ENCODE peak calls at places on chromosomes 4 and X, in nine cellular contexts. One of them, this sample, is unnamed.

GRCh38 chrX:15714529-15714928 is 23.5 kb upstream of the CA5B start:
- DNase-seq in type B pancreatic cell: no peak
- DNase-seq in NB4: no peak
- DNase-seq in endothelial cell: no peak
- DNase-seq in left lung: no peak
- DNase-seq in cardiac muscle cell: no peak
- DNase-seq in WTC11: no peak
- DNase-seq in HFFc6: no peak
- DNase-seq in heart right ventricle: peak
- DNase-seq in this sample: no peak

GRCh38 chrX:75784689-75785491 is at the start of gene MAGEE2:
- DNase-seq in type B pancreatic cell: no peak
- DNase-seq in NB4: no peak
- DNase-seq in endothelial cell: no peak
- DNase-seq in left lung: no peak
- DNase-seq in cardiac muscle cell: no peak
- DNase-seq in WTC11: peak
- DNase-seq in HFFc6: no peak
- DNase-seq in heart right ventricle: no peak
- DNase-seq in this sample: no peak

GRCh38 chr4:123217676-123218075 is 178.9 kb upstream of the SPRY1 start:
- DNase-seq in type B pancreatic cell: no peak
- DNase-seq in NB4: no peak
- DNase-seq in endothelial cell: no peak
- DNase-seq in left lung: no peak
- DNase-seq in cardiac muscle cell: no peak
- DNase-seq in WTC11: no peak
- DNase-seq in HFFc6: no peak
- DNase-seq in heart right ventricle: no peak
- DNase-seq in this sample: no peak

GRCh38 chrX:72305286-72306084 is at the start of gene CITED1:
- DNase-seq in type B pancreatic cell: no peak
- DNase-seq in NB4: peak
- DNase-seq in endothelial cell: no peak
- DNase-seq in left lung: peak
- DNase-seq in cardiac muscle cell: no peak
- DNase-seq in WTC11: peak
- DNase-seq in HFFc6: no peak
- DNase-seq in heart right ventricle: no peak
- DNase-seq in this sample: no peak

GRCh38 chrX:21373637-21374162 is 518 bp upstream of the CNKSR2 start:
- DNase-seq in type B pancreatic cell: no peak
- DNase-seq in NB4: no peak
- DNase-seq in endothelial cell: peak
- DNase-seq in left lung: no peak
- DNase-seq in cardiac muscle cell: no peak
- DNase-seq in WTC11: no peak
- DNase-seq in HFFc6: no peak
- DNase-seq in heart right ventricle: no peak
- DNase-seq in this sample: no peak

GRCh38 chr4:105912633-105913032 is 17.4 kb downstream of the NPNT start:
- DNase-seq in type B pancreatic cell: no peak
- DNase-seq in NB4: no peak
- DNase-seq in endothelial cell: no peak
- DNase-seq in left lung: no peak
- DNase-seq in cardiac muscle cell: no peak
- DNase-seq in WTC11: no peak
- DNase-seq in HFFc6: no peak
- DNase-seq in heart right ventricle: no peak
- DNase-seq in this sample: no peak

GRCh38 chr4:136395212-136395722 is 1137.0 kb downstream of the PCDH18 start:
- DNase-seq in type B pancreatic cell: no peak
- DNase-seq in NB4: no peak
- DNase-seq in endothelial cell: no peak
- DNase-seq in left lung: peak
- DNase-seq in cardiac muscle cell: no peak
- DNase-seq in WTC11: peak
- DNase-seq in HFFc6: no peak
- DNase-seq in heart right ventricle: no peak
- DNase-seq in this sample: no peak

GRCh38 chr4:22071749-22072148 is 123.2 kb upstream of the KCNIP4 start:
- DNase-seq in type B pancreatic cell: no peak
- DNase-seq in NB4: no peak
- DNase-seq in endothelial cell: no peak
- DNase-seq in left lung: no peak
- DNase-seq in cardiac muscle cell: no peak
- DNase-seq in WTC11: no peak
- DNase-seq in HFFc6: no peak
- DNase-seq in heart right ventricle: no peak
- DNase-seq in this sample: no peak

GRCh38 chrX:99394450-99394849 is 1015.6 kb downstream of the PCDH19 start:
- DNase-seq in type B pancreatic cell: no peak
- DNase-seq in NB4: peak
- DNase-seq in endothelial cell: no peak
- DNase-seq in left lung: no peak
- DNase-seq in cardiac muscle cell: peak
- DNase-seq in WTC11: peak
- DNase-seq in HFFc6: no peak
- DNase-seq in heart right ventricle: no peak
- DNase-seq in this sample: no peak

GRCh38 chr4:138269175-138269574 is 27.0 kb upstream of the SLC7A11 start:
- DNase-seq in type B pancreatic cell: no peak
- DNase-seq in NB4: no peak
- DNase-seq in endothelial cell: no peak
- DNase-seq in left lung: no peak
- DNase-seq in cardiac muscle cell: no peak
- DNase-seq in WTC11: no peak
- DNase-seq in HFFc6: no peak
- DNase-seq in heart right ventricle: no peak
- DNase-seq in this sample: no peak

GRCh38 chr4:25703731-25704388 is 48.2 kb downstream of the SLC34A2 start:
- DNase-seq in type B pancreatic cell: no peak
- DNase-seq in NB4: no peak
- DNase-seq in endothelial cell: no peak
- DNase-seq in left lung: no peak
- DNase-seq in cardiac muscle cell: peak
- DNase-seq in WTC11: no peak
- DNase-seq in HFFc6: peak
- DNase-seq in heart right ventricle: no peak
- DNase-seq in this sample: peak

GRCh38 chrX:41877167-41877566 is 46.2 kb downstream of the CASK start:
- DNase-seq in type B pancreatic cell: no peak
- DNase-seq in NB4: no peak
- DNase-seq in endothelial cell: no peak
- DNase-seq in left lung: no peak
- DNase-seq in cardiac muscle cell: no peak
- DNase-seq in WTC11: no peak
- DNase-seq in HFFc6: no peak
- DNase-seq in heart right ventricle: no peak
- DNase-seq in this sample: no peak

DNA sequence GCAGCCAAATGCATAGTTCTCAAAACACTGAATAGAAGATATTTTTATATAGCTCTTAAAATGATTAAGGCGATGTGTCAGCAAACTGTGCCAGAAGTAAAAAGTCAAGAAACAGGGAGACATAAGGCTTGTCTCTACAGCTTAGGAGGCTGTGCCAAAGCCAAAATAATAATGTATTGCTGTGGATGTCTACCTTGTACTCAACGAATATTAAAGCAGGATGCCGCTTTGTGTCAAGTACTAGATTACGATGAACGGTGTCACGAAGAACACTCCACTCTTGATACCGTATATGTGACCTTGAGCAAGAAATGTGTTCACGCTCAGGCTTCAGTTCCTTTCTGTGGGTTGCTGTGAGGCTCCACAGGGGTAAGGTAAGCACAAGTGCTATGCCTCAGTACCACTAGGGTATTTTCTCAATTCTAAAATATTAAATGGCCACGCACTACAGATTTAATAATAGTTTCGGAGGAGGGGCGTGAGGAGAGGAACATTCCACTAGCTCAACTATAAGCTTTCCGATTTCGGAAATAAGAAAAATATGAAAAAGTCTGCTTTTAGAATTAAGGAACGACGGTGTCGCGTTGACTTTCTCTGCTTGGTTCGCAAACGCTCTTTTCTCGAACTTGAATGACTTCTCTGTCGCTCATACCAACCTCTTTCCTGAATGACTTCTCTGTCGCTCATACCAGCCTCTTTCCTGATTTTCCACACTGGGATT is 679 bp upstream of the SCOC start:
- DNase-seq in type B pancreatic cell: no peak
- DNase-seq in NB4: peak
- DNase-seq in endothelial cell: no peak
- DNase-seq in left lung: no peak
- DNase-seq in cardiac muscle cell: peak
- DNase-seq in WTC11: no peak
- DNase-seq in HFFc6: no peak
- DNase-seq in heart right ventricle: no peak
- DNase-seq in this sample: no peak
- TF ChIP-seq CTCF in type B pancreatic cell: peak
- TF ChIP-seq CTCF in NB4: no peak
- TF ChIP-seq CTCF in endothelial cell: no peak
- TF ChIP-seq CTCF in left lung: peak
- TF ChIP-seq CTCF in cardiac muscle cell: no peak
- TF ChIP-seq CTCF in WTC11: no peak
- TF ChIP-seq CTCF in HFFc6: peak
- TF ChIP-seq CTCF in heart right ventricle: no peak
- TF ChIP-seq CTCF in this sample: peak

GRCh38 chr4:99947608-99948007 is 1.2 kb upstream of the DNAJB14 start:
- DNase-seq in type B pancreatic cell: no peak
- DNase-seq in NB4: peak
- DNase-seq in endothelial cell: no peak
- DNase-seq in left lung: no peak
- DNase-seq in cardiac muscle cell: no peak
- DNase-seq in WTC11: no peak
- DNase-seq in HFFc6: no peak
- DNase-seq in heart right ventricle: no peak
- DNase-seq in this sample: no peak

GRCh38 chr4:99946346-99947189 is at the start of gene DNAJB14:
- DNase-seq in type B pancreatic cell: peak
- DNase-seq in NB4: peak
- DNase-seq in endothelial cell: peak
- DNase-seq in left lung: peak
- DNase-seq in cardiac muscle cell: peak
- DNase-seq in WTC11: peak
- DNase-seq in HFFc6: peak
- DNase-seq in heart right ventricle: peak
- DNase-seq in this sample: peak

GRCh38 chr4:99947190-99947578 is 766 bp upstream of the DNAJB14 start:
- DNase-seq in type B pancreatic cell: no peak
- DNase-seq in NB4: no peak
- DNase-seq in endothelial cell: no peak
- DNase-seq in left lung: no peak
- DNase-seq in cardiac muscle cell: peak
- DNase-seq in WTC11: no peak
- DNase-seq in HFFc6: no peak
- DNase-seq in heart right ventricle: no peak
- DNase-seq in this sample: no peak

GRCh38 chr4:99943904-99944437 is 2.4 kb downstream of the DNAJB14 start:
- DNase-seq in type B pancreatic cell: no peak
- DNase-seq in NB4: no peak
- DNase-seq in endothelial cell: no peak
- DNase-seq in left lung: no peak
- DNase-seq in cardiac muscle cell: no peak
- DNase-seq in WTC11: no peak
- DNase-seq in HFFc6: no peak
- DNase-seq in heart right ventricle: no peak
- DNase-seq in this sample: no peak

GRCh38 chr4:99945718-99946345 is 586 bp downstream of the DNAJB14 start:
- DNase-seq in type B pancreatic cell: no peak
- DNase-seq in NB4: peak
- DNase-seq in endothelial cell: no peak
- DNase-seq in left lung: peak
- DNase-seq in cardiac muscle cell: peak
- DNase-seq in WTC11: peak
- DNase-seq in HFFc6: no peak
- DNase-seq in heart right ventricle: peak
- DNase-seq in this sample: no peak
- TF ChIP-seq CTCF in type B pancreatic cell: no peak
- TF ChIP-seq CTCF in NB4: no peak
- TF ChIP-seq CTCF in endothelial cell: no peak
- TF ChIP-seq CTCF in left lung: no peak
- TF ChIP-seq CTCF in cardiac muscle cell: no peak
- TF ChIP-seq CTCF in WTC11: no peak
- TF ChIP-seq CTCF in HFFc6: no peak
- TF ChIP-seq CTCF in heart right ventricle: no peak
- TF ChIP-seq CTCF in this sample: no peak

GRCh38 chr4:158721680-158722079 is 1.5 kb downstream of the PPID start:
- DNase-seq in type B pancreatic cell: no peak
- DNase-seq in NB4: no peak
- DNase-seq in endothelial cell: no peak
- DNase-seq in left lung: no peak
- DNase-seq in cardiac muscle cell: no peak
- DNase-seq in WTC11: no peak
- DNase-seq in HFFc6: no peak
- DNase-seq in heart right ventricle: no peak
- DNase-seq in this sample: no peak

GRCh38 chr4:158722291-158722916 is 792 bp downstream of the PPID start:
- DNase-seq in type B pancreatic cell: no peak
- DNase-seq in NB4: peak
- DNase-seq in endothelial cell: no peak
- DNase-seq in left lung: no peak
- DNase-seq in cardiac muscle cell: peak
- DNase-seq in WTC11: no peak
- DNase-seq in HFFc6: peak
- DNase-seq in heart right ventricle: no peak
- DNase-seq in this sample: no peak

GRCh38 chr4:158724647-158725046 is 1.5 kb upstream of the PPID start:
- DNase-seq in type B pancreatic cell: no peak
- DNase-seq in NB4: no peak
- DNase-seq in endothelial cell: no peak
- DNase-seq in left lung: no peak
- DNase-seq in cardiac muscle cell: no peak
- DNase-seq in WTC11: no peak
- DNase-seq in HFFc6: no peak
- DNase-seq in heart right ventricle: no peak
- DNase-seq in this sample: no peak

GRCh38 chr4:158728256-158728655 is 5.1 kb upstream of the PPID start:
- DNase-seq in type B pancreatic cell: no peak
- DNase-seq in NB4: no peak
- DNase-seq in endothelial cell: no peak
- DNase-seq in left lung: no peak
- DNase-seq in cardiac muscle cell: no peak
- DNase-seq in WTC11: no peak
- DNase-seq in HFFc6: no peak
- DNase-seq in heart right ventricle: no peak
- DNase-seq in this sample: no peak

GRCh38 chr4:158722917-158723793 is at the start of gene PPID:
- DNase-seq in type B pancreatic cell: peak
- DNase-seq in NB4: peak
- DNase-seq in endothelial cell: peak
- DNase-seq in left lung: peak
- DNase-seq in cardiac muscle cell: peak
- DNase-seq in WTC11: peak
- DNase-seq in HFFc6: peak
- DNase-seq in heart right ventricle: peak
- DNase-seq in this sample: peak
- TF ChIP-seq CTCF in type B pancreatic cell: no peak
- TF ChIP-seq CTCF in NB4: no peak
- TF ChIP-seq CTCF in endothelial cell: no peak
- TF ChIP-seq CTCF in left lung: no peak
- TF ChIP-seq CTCF in cardiac muscle cell: peak
- TF ChIP-seq CTCF in WTC11: no peak
- TF ChIP-seq CTCF in HFFc6: peak
- TF ChIP-seq CTCF in heart right ventricle: no peak
- TF ChIP-seq CTCF in this sample: no peak

GRCh38 chr4:6701371-6701770 is 7.7 kb downstream of the S100P start:
- DNase-seq in type B pancreatic cell: no peak
- DNase-seq in NB4: peak
- DNase-seq in endothelial cell: peak
- DNase-seq in left lung: no peak
- DNase-seq in cardiac muscle cell: no peak
- DNase-seq in WTC11: peak
- DNase-seq in HFFc6: no peak
- DNase-seq in heart right ventricle: no peak
- DNase-seq in this sample: no peak
- TF ChIP-seq CTCF in type B pancreatic cell: peak
- TF ChIP-seq CTCF in NB4: peak
- TF ChIP-seq CTCF in endothelial cell: peak
- TF ChIP-seq CTCF in left lung: no peak
- TF ChIP-seq CTCF in cardiac muscle cell: peak
- TF ChIP-seq CTCF in WTC11: peak
- TF ChIP-seq CTCF in HFFc6: peak
- TF ChIP-seq CTCF in heart right ventricle: no peak
- TF ChIP-seq CTCF in this sample: peak